ENCODE peak calls at places on chromosomes 12 and 14, in nine cellular contexts. M, Y, D, N, H, X, Q, B and K are unnamed samples.
A peak's percentile ranks its signal among the peaks of the same experiment; 100 is the strongest.

GRCh38 chr12:57628280-57629191 is 4.5 kb downstream of the B4GALNT1 start:
- DNase-seq in Q (no peak), D (no peak), Y (no peak), X (no peak), B (no peak), M (no peak), H (no peak), N (no peak), K (no peak)

GRCh38 chr12:19316420-19316819 is 122.9 kb upstream of the AEBP2 start:
- DNase-seq in N (no peak), H (no peak), Y (no peak), Q (no peak), M (no peak), X (no peak), B (no peak), D (peak; percentile 26), K (peak; percentile 3)

GRCh38 chr12:32198555-32198954 is 91.9 kb downstream of the BICD1 start:
- DNase-seq in B (no peak), N (no peak), X (no peak), M (no peak), Y (peak; percentile 29), Q (no peak), D (no peak), H (no peak), K (no peak)

GRCh38 chr14:104203071-104203425 is 64.7 kb downstream of the KIF26A start:
- DNase-seq in H (no peak), D (no peak), B (no peak), X (no peak), M (no peak), Y (no peak), Q (no peak), N (no peak), K (no peak)

GRCh38 chr12:11981174-11981733 is 89.5 kb upstream of the BCL2L14 start:
- DNase-seq in X (peak; percentile 85), Q (peak; percentile 54), N (no peak), H (no peak), D (peak; percentile 36), B (no peak), Y (peak; percentile 97), M (no peak), K (peak; percentile 41)

GRCh38 chr12:131039551-131039950 is 85.8 kb downstream of the ADGRD1 start:
- DNase-seq in Q (no peak), H (no peak), X (no peak), M (no peak), Y (no peak), B (no peak), N (no peak), D (no peak), K (no peak)

GRCh38 chr12:46549527-46550265 is 177.1 kb upstream of the SLC38A2 start:
- DNase-seq in N (peak; percentile 85), B (no peak), M (no peak), X (no peak), Q (no peak), D (peak; percentile 88), Y (peak; percentile 95), H (no peak), K (peak; percentile 44)

GRCh38 chr12:91620949-91621348 is 438.3 kb upstream of the DCN start:
- DNase-seq in Y (no peak), B (peak; percentile 54), M (no peak), X (no peak), D (peak; percentile 3), N (no peak), Q (no peak), H (no peak), K (no peak)

GRCh38 chr12:62715086-62715786 is 219.7 kb downstream of the PPM1H start:
- DNase-seq in H (no peak), D (no peak), N (no peak), M (peak; percentile 67), B (no peak), Y (no peak), X (no peak), Q (no peak), K (no peak)

GRCh38 chr12:95802482-95803264 is 12.1 kb upstream of the NTN4 start:
- DNase-seq in H (no peak), Q (no peak), Y (no peak), D (peak; percentile 87), X (no peak), M (no peak), B (no peak), N (peak; percentile 81), K (no peak)